ENCODE peak calls at places on chromosomes 1 and 21, in seven cellular contexts. A is GM12878, Z is SK-N-SH, B is HepG2, J is GM12891, I is K562, G is H1. R is an unnamed sample.

GRCh38 chr1:108502624-108503023 is 52.5 kb downstream of the NBPF6 start:
- DNase-seq in J (no peak), A (no peak), B (no peak), Z (no peak), I (no peak), G (no peak), R (no peak)

GRCh38 chr1:165871311-165872067 is 44.1 kb downstream of the UCK2 start:
- DNase-seq in I (peak), G (no peak), J (no peak), A (peak), Z (no peak), B (peak), R (no peak)

GRCh38 chr1:3530086-3530930 is 75.8 kb downstream of the ARHGEF16 start:
- DNase-seq in Z (no peak), I (no peak), B (no peak), A (no peak), G (no peak), J (no peak), R (no peak)

GRCh38 chr1:89269277-89269676 is 3.4 kb downstream of the GBP5 start:
- DNase-seq in Z (no peak), A (no peak), I (no peak), J (no peak), B (no peak), G (no peak), R (no peak)

GRCh38 chr1:101291562-101292035 is 54.8 kb downstream of the S1PR1 start:
- DNase-seq in J (no peak), I (no peak), B (peak), Z (no peak), G (no peak), A (no peak), R (no peak)

GRCh38 chr1:30200161-30200560 is 523.2 kb downstream of the MATN1 start:
- DNase-seq in B (no peak), J (no peak), A (no peak), Z (no peak), G (no peak), I (no peak), R (no peak)

GRCh38 chr1:109443476-109443875 is 17.2 kb upstream of the PSMA5 start:
- DNase-seq in J (no peak), A (no peak), Z (no peak), B (no peak), G (no peak), I (no peak), R (no peak)

GRCh38 chr1:1783320-1783719 is 5.0 kb upstream of the NADK start:
- DNase-seq in G (no peak), B (no peak), Z (no peak), A (no peak), I (no peak), J (no peak), R (no peak)

GRCh38 chr1:188706742-188707141 is 1770.9 kb downstream of the BRINP3 start:
- DNase-seq in B (peak), J (no peak), G (no peak), A (no peak), Z (no peak), I (no peak), R (no peak)

GRCh38 chr1:14969006-14969405 is 184.5 kb upstream of the TMEM51 start:
- DNase-seq in B (no peak), J (no peak), Z (no peak), A (no peak), G (no peak), I (no peak), R (no peak)

GRCh38 chr21:27802816-27803475 is 836.1 kb upstream of the ADAMTS5 start:
- DNase-seq in Z (peak), G (peak), B (no peak), A (no peak), J (no peak), I (peak), R (no peak)

GRCh38 chr1:107415241-107415640 is 274.4 kb downstream of the NTNG1 start:
- DNase-seq in B (no peak), I (no peak), Z (no peak), A (no peak), G (no peak), J (no peak), R (no peak)

GRCh38 chr1:15189692-15190321 is 36.3 kb downstream of the TMEM51 start:
- DNase-seq in G (no peak), I (no peak), A (no peak), Z (no peak), J (no peak), B (peak), R (no peak)

GRCh38 chr1:11516961-11517635 is 38.1 kb downstream of the DISP3 start:
- DNase-seq in G (no peak), A (no peak), Z (no peak), I (no peak), J (no peak), B (no peak), R (no peak)

GRCh38 chr1:185823471-185823870 is 89.3 kb downstream of the HMCN1 start:
- DNase-seq in J (no peak), Z (no peak), A (no peak), G (no peak), B (no peak), I (no peak), R (no peak)

GRCh38 chr21:37642493-37642892 is 273.8 kb downstream of the KCNJ6 start:
- DNase-seq in B (peak), G (no peak), Z (no peak), I (peak), A (no peak), J (no peak), R (no peak)

GRCh38 chr1:160083968-160084770 is 2.8 kb downstream of the KCNJ9 start:
- DNase-seq in A (no peak), J (peak), I (peak), B (no peak), Z (peak), G (no peak), R (peak)

GRCh38 chr1:194227157-194227556 is 1040.7 kb upstream of the B3GALT2 start:
- DNase-seq in A (no peak), I (no peak), Z (no peak), B (no peak), G (no peak), J (no peak), R (no peak)

GRCh38 chr1:226203237-226203636 is 16.7 kb upstream of the ACBD3 start:
- DNase-seq in B (no peak), J (no peak), G (no peak), I (no peak), Z (no peak), A (no peak), R (no peak)

GRCh38 chr1:41021526-41022308 is at the start of gene SLFNL1:
- DNase-seq in J (no peak), A (no peak), I (peak), G (no peak), Z (peak), B (no peak), R (no peak)

GRCh38 chr21:44911384-44912157 is 9.1 kb downstream of the ITGB2 start:
- DNase-seq in J (peak), Z (peak), B (peak), A (no peak), I (peak), G (no peak), R (peak)

GRCh38 chr1:56285554-56286402 is 293.6 kb downstream of the PLPP3 start:
- DNase-seq in J (no peak), I (no peak), B (no peak), A (no peak), G (no peak), Z (no peak), R (no peak)

GRCh38 chr1:34763142-34763781 is 3.7 kb downstream of the GJB4 start:
- DNase-seq in B (peak), I (no peak), G (no peak), J (no peak), A (no peak), Z (no peak), R (no peak)

GRCh38 chr1:920506-920905 is 3.2 kb upstream of the SAMD11 start:
- DNase-seq in J (no peak), G (no peak), Z (no peak), A (no peak), B (no peak), I (no peak), R (no peak)

GRCh38 chr1:71986181-71986580 is 296.2 kb downstream of the NEGR1 start:
- DNase-seq in Z (no peak), G (no peak), I (no peak), B (no peak), J (no peak), A (no peak), R (no peak)

GRCh38 chr1:62515055-62515454 is 78.2 kb downstream of the USP1 start:
- DNase-seq in G (no peak), I (no peak), J (no peak), B (peak), Z (no peak), A (no peak), R (no peak)

GRCh38 chr1:27007909-27008582 is 4.6 kb downstream of the TENT5B start:
- DNase-seq in J (no peak), A (no peak), B (no peak), Z (no peak), I (no peak), G (no peak), R (no peak)

GRCh38 chr21:44093761-44094160 is 13.4 kb upstream of the PWP2 start:
- DNase-seq in I (no peak), J (no peak), A (no peak), B (no peak), Z (no peak), G (no peak), R (no peak)

GRCh38 chr1:37064059-37064458 is 29.7 kb upstream of the GRIK3 start:
- DNase-seq in A (no peak), B (no peak), J (no peak), I (no peak), Z (no peak), G (no peak), R (no peak)

DNA sequence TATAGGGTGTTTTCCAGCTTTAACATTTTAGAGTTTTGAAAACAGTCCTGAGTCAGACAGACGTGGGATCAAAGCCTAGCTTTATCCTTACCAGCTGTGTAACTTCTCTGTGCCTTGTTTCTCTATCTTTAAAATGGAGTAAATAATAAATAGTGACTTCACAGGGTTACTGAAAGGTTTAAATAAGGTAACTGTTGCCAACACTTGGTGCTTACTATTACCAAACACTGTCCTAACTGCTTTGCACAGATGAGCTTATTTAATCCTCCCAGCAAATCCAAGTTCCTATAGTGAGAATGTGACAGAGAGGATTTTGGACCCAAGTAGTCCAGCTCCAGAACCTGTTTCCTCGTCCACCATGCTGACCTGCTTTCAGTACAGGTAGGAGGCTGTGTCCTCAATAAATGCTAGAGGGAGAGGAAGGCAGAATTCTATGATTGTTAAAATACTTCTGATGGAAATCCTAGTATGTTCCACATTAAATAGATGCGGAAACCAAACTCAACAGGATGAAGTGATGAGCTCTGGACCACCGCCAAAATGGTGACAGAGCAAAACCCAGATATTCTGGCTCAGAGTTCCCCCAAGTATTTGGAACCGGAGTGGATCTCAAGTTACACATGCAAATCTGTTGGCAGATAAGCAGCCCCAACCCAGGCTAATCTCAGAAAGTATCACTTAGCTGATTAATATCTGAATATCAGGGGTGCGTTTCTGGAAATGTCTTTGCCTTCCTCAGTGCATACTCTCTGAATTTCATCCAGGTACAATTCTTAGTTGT is 17.6 kb upstream of the GRHL3 start:
- DNase-seq in G (no peak), J (no peak), B (no peak), I (no peak), A (no peak), Z (no peak), R (no peak)
- TF ChIP-seq TAF1 in G (no peak), J (no peak), B (no peak), I (no peak), A (no peak), Z (no peak), R (no peak)

GRCh38 chr1:13619909-13620308 is 36.3 kb downstream of the PDPN start:
- DNase-seq in Z (no peak), I (no peak), J (no peak), G (no peak), A (no peak), B (no peak), R (no peak)
- TF ChIP-seq POLR2AphosphoS5 in Z (no peak), I (no peak), J (no peak), G (no peak), A (no peak), B (no peak), R (no peak)

GRCh38 chr21:41589620-41590175 is 81.7 kb upstream of the TMPRSS2 start:
- DNase-seq in G (no peak), A (no peak), I (no peak), B (no peak), Z (no peak), J (no peak), R (no peak)
- TF ChIP-seq TAF1 in G (no peak), A (no peak), I (no peak), B (no peak), Z (no peak), J (no peak), R (no peak)

GRCh38 chr1:179025125-179025974 is at the start of gene FAM20B:
- DNase-seq in I (peak), G (peak), A (peak), Z (peak), J (peak), B (peak), R (peak)
- TF ChIP-seq POLR2AphosphoS5 in I (no peak), G (no peak), A (no peak), Z (no peak), J (no peak), B (no peak), R (no peak)

DNA sequence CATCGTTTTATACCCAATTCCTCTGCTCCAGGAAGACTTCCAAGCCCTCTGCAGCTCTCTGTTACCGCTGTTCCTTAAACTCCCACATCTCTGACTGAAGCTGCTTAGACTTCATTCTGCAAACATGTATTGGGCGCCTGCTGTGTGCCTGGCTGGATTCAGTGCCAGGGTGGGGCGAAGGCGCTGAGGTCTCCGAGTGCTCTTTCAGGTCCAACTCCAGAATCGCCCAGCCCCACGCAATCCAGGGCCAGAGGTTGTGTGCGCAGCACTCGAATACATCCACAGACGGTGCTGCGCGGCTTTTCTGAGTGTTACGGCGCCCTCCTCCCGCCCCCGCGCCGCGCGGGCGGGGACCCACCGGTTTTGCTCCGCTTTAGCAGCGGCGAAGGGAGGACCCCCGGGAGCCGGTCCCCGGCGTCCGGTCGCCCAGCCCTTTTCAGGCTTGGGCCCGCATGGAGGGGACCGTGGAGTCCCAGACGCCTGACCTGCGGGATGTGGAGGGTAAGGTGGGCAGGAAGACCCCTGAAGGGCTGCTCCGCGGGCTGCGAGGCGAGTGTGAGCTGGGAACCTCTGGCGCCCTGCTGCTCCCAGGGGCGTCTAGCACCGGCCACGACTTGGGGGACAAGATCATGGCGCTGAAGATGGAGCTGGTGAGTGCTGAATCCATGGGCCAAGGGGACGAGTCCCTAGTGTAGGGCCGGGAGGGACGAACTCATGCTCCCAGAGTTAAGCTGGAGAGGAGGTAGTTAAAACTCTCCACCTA is at the start of gene LURAP1:
- DNase-seq in A (no peak), J (peak), I (peak), B (no peak), Z (peak), G (no peak), R (no peak)
- TF ChIP-seq TAF1 in A (no peak), J (no peak), I (peak), B (no peak), Z (no peak), G (no peak), R (no peak)

GRCh38 chr1:218377143-218377660 is 32.1 kb downstream of the TGFB2 start:
- DNase-seq in B (peak), A (no peak), G (no peak), Z (no peak), J (no peak), I (peak), R (no peak)
- TF ChIP-seq POLR2AphosphoS5 in B (no peak), A (no peak), G (no peak), Z (peak), J (no peak), I (no peak), R (no peak)

GRCh38 chr1:146013566-146013937 is 8.0 kb downstream of the HJV start:
- DNase-seq in G (no peak), A (no peak), I (no peak), B (no peak), J (no peak), Z (no peak), R (no peak)

GRCh38 chr1:146007785-146008133 is 11.4 kb upstream of the TXNIP start:
- DNase-seq in I (no peak), A (no peak), G (no peak), J (no peak), B (no peak), Z (no peak), R (no peak)

GRCh38 chr1:146016891-146017290 is 4.6 kb downstream of the HJV start:
- DNase-seq in G (no peak), A (no peak), I (no peak), Z (no peak), B (no peak), J (no peak), R (no peak)

GRCh38 chr1:146010126-146010738 is 11.3 kb downstream of the HJV start:
- DNase-seq in I (no peak), J (no peak), A (no peak), Z (no peak), B (no peak), G (no peak), R (no peak)

DNA sequence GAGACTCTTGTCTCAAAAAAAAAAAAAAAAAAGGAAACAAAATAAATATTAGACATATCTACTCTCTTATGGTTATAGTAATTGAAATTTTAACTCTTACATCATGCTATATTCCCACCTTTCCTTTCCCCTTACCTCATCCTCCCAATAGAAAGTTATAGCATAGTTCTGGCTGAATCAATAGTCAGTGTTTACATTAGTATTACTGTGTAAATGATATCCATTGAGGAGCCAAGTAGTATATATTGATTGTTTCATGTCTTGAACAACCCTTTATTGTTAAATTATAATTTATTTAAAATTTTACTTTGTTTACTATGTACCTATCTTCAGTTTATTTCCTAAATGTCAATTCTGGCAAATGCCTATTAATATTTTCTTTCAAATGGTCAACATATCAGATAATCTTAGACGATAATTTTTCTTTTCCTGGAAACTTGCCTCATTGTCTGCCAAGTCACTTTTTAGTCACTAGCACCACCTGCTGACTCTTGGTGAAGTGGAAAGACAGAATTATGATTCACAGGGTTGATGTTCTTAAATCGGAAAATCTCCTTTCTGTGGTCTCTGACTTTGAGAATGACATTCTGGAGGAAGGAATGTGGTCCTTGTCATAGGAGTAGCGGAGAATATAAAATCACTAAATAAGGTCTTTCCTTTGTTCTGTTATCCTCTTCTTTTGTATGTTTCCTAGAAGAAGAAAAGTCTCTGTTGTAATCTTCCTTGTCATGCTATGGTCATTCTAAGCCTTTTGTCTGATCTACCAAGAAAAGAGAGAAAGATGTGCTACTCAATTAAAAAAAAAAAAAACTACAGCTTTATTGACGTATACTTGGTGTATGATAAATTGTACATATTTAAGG is 8.6 kb downstream of the HJV start:
- DNase-seq in I (peak), A (no peak), G (no peak), Z (peak), J (no peak), B (peak), R (no peak)
- TF ChIP-seq TAF1 in I (no peak), A (no peak), G (no peak), Z (no peak), J (no peak), B (no peak), R (no peak)

DNA sequence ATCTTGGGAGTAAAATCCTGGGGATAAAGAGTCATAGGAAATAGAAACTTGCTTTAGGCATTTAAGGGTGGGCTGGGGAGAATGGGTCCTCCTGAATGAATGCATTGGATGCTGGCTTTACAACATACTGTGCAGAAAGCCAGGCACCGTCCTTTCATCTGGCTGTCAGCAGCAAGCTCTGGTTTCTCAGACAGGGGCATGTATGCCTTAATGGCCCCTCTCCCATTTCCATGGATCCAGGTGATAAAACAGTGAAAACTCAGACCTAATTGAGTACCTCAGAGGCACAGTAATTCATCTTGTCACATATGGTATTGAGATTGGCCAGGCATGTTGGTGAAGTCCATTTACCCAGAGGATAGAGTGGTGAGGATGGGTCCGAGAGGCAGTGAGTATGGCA is 18.5 kb upstream of the TEDDM1 start:
- DNase-seq in Z (no peak), B (no peak), J (no peak), A (no peak), I (no peak), G (no peak), R (no peak)
- TF ChIP-seq POLR2AphosphoS5 in Z (no peak), B (no peak), J (no peak), A (no peak), I (no peak), G (no peak), R (no peak)

GRCh38 chr1:58836396-58836795 is 52.5 kb upstream of the JUN start:
- DNase-seq in B (no peak), I (no peak), Z (no peak), A (no peak), G (no peak), J (no peak), R (no peak)
- TF ChIP-seq TAF1 in B (no peak), I (no peak), Z (no peak), A (no peak), G (no peak), J (no peak), R (no peak)

R was measured in GM12892.